ENCODE peak calls at places on chromosomes 7 and 10, in nine cellular contexts. One of them, this sample, is unnamed.

GRCh38 chr7:131111081-131111576 is 216.5 kb upstream of the MKLN1 start:
- DNase-seq in ACHN: peak
- DNase-seq in occipital lobe: no peak
- DNase-seq in mucosa of descending colon: no peak
- DNase-seq in A549: peak
- DNase-seq in GF-D8: peak
- DNase-seq in NCI-H1092: peak
- DNase-seq in T-helper 1 cell: no peak
- DNase-seq in GM04504: peak
- DNase-seq in this sample: peak

GRCh38 chr10:69334258-69335062 is 56.2 kb downstream of the HK1 start:
- DNase-seq in ACHN: no peak
- DNase-seq in T-helper 1 cell: no peak
- DNase-seq in occipital lobe: no peak
- DNase-seq in A549: no peak
- DNase-seq in NCI-H1092: no peak
- DNase-seq in mucosa of descending colon: no peak
- DNase-seq in GM04504: no peak
- DNase-seq in GF-D8: no peak
- DNase-seq in this sample: no peak

GRCh38 chr7:151247016-151247580 is 1.4 kb downstream of the SMARCD3 start:
- DNase-seq in mucosa of descending colon: no peak
- DNase-seq in NCI-H1092: no peak
- DNase-seq in ACHN: no peak
- DNase-seq in GM04504: no peak
- DNase-seq in occipital lobe: no peak
- DNase-seq in A549: no peak
- DNase-seq in GF-D8: no peak
- DNase-seq in T-helper 1 cell: no peak
- DNase-seq in this sample: no peak

GRCh38 chr7:5423272-5423843 is at the start of gene TNRC18:
- DNase-seq in ACHN: no peak
- DNase-seq in T-helper 1 cell: no peak
- DNase-seq in GF-D8: no peak
- DNase-seq in NCI-H1092: no peak
- DNase-seq in occipital lobe: no peak
- DNase-seq in mucosa of descending colon: peak
- DNase-seq in GM04504: no peak
- DNase-seq in A549: no peak
- DNase-seq in this sample: peak

GRCh38 chr7:128041203-128041602 is 10.0 kb upstream of the LRRC4 start:
- DNase-seq in GM04504: no peak
- DNase-seq in NCI-H1092: no peak
- DNase-seq in mucosa of descending colon: no peak
- DNase-seq in occipital lobe: no peak
- DNase-seq in GF-D8: no peak
- DNase-seq in A549: no peak
- DNase-seq in T-helper 1 cell: no peak
- DNase-seq in ACHN: peak
- DNase-seq in this sample: no peak

GRCh38 chr10:132939957-132940790 is 2.2 kb downstream of the CFAP46 start:
- DNase-seq in occipital lobe: peak
- DNase-seq in A549: peak
- DNase-seq in GM04504: no peak
- DNase-seq in T-helper 1 cell: no peak
- DNase-seq in ACHN: no peak
- DNase-seq in GF-D8: no peak
- DNase-seq in NCI-H1092: no peak
- DNase-seq in mucosa of descending colon: peak
- DNase-seq in this sample: peak

GRCh38 chr7:45692031-45692430 is 117.9 kb downstream of the ADCY1 start:
- DNase-seq in occipital lobe: no peak
- DNase-seq in ACHN: no peak
- DNase-seq in NCI-H1092: no peak
- DNase-seq in mucosa of descending colon: peak
- DNase-seq in GM04504: no peak
- DNase-seq in GF-D8: no peak
- DNase-seq in A549: no peak
- DNase-seq in T-helper 1 cell: no peak
- DNase-seq in this sample: no peak

GRCh38 chr10:58414270-58415041 is 29.2 kb downstream of the TFAM start:
- DNase-seq in GF-D8: no peak
- DNase-seq in NCI-H1092: peak
- DNase-seq in ACHN: peak
- DNase-seq in occipital lobe: no peak
- DNase-seq in mucosa of descending colon: no peak
- DNase-seq in T-helper 1 cell: no peak
- DNase-seq in GM04504: peak
- DNase-seq in A549: peak
- DNase-seq in this sample: no peak

GRCh38 chr10:71964669-71965515 is 697 bp downstream of the CHST3 start:
- DNase-seq in mucosa of descending colon: peak
- DNase-seq in ACHN: peak
- DNase-seq in GF-D8: no peak
- DNase-seq in A549: peak
- DNase-seq in T-helper 1 cell: no peak
- DNase-seq in NCI-H1092: no peak
- DNase-seq in occipital lobe: peak
- DNase-seq in GM04504: peak
- DNase-seq in this sample: peak

GRCh38 chr7:102320181-102320580 is 33.5 kb downstream of the SH2B2 start:
- DNase-seq in T-helper 1 cell: no peak
- DNase-seq in ACHN: no peak
- DNase-seq in NCI-H1092: no peak
- DNase-seq in occipital lobe: no peak
- DNase-seq in GF-D8: no peak
- DNase-seq in GM04504: no peak
- DNase-seq in mucosa of descending colon: no peak
- DNase-seq in A549: no peak
- DNase-seq in this sample: no peak

GRCh38 chr10:105464961-105465360 is 823.9 kb downstream of the SORCS3 start:
- DNase-seq in T-helper 1 cell: no peak
- DNase-seq in GF-D8: no peak
- DNase-seq in occipital lobe: no peak
- DNase-seq in ACHN: no peak
- DNase-seq in mucosa of descending colon: no peak
- DNase-seq in GM04504: no peak
- DNase-seq in NCI-H1092: no peak
- DNase-seq in A549: no peak
- DNase-seq in this sample: no peak

GRCh38 chr10:93542358-93542791 is 24.1 kb upstream of the FFAR4 start:
- DNase-seq in A549: peak
- DNase-seq in GM04504: no peak
- DNase-seq in GF-D8: no peak
- DNase-seq in NCI-H1092: peak
- DNase-seq in occipital lobe: no peak
- DNase-seq in T-helper 1 cell: no peak
- DNase-seq in ACHN: no peak
- DNase-seq in mucosa of descending colon: peak
- DNase-seq in this sample: peak

GRCh38 chr7:29270979-29271658 is 76.5 kb downstream of the CHN2 start:
- DNase-seq in T-helper 1 cell: no peak
- DNase-seq in occipital lobe: no peak
- DNase-seq in NCI-H1092: no peak
- DNase-seq in GF-D8: no peak
- DNase-seq in mucosa of descending colon: no peak
- DNase-seq in GM04504: no peak
- DNase-seq in A549: no peak
- DNase-seq in ACHN: no peak
- DNase-seq in this sample: no peak

GRCh38 chr7:140541513-140542192 is 62.3 kb upstream of the MKRN1 start:
- DNase-seq in GF-D8: no peak
- DNase-seq in NCI-H1092: peak
- DNase-seq in ACHN: peak
- DNase-seq in T-helper 1 cell: no peak
- DNase-seq in GM04504: peak
- DNase-seq in occipital lobe: no peak
- DNase-seq in mucosa of descending colon: peak
- DNase-seq in A549: peak
- DNase-seq in this sample: peak

GRCh38 chr10:32256613-32257437 is 90.1 kb downstream of the EPC1 start:
- DNase-seq in T-helper 1 cell: peak
- DNase-seq in ACHN: peak
- DNase-seq in NCI-H1092: no peak
- DNase-seq in A549: peak
- DNase-seq in occipital lobe: no peak
- DNase-seq in GF-D8: no peak
- DNase-seq in GM04504: peak
- DNase-seq in mucosa of descending colon: peak
- DNase-seq in this sample: peak

GRCh38 chr7:107446988-107447387 is 22.9 kb upstream of the GPR22 start:
- DNase-seq in T-helper 1 cell: no peak
- DNase-seq in occipital lobe: no peak
- DNase-seq in mucosa of descending colon: no peak
- DNase-seq in A549: no peak
- DNase-seq in NCI-H1092: no peak
- DNase-seq in GF-D8: no peak
- DNase-seq in ACHN: no peak
- DNase-seq in GM04504: no peak
- DNase-seq in this sample: no peak

GRCh38 chr10:24814568-24815313 is 91.1 kb upstream of the ARHGAP21 start:
- DNase-seq in mucosa of descending colon: no peak
- DNase-seq in GM04504: no peak
- DNase-seq in A549: peak
- DNase-seq in T-helper 1 cell: no peak
- DNase-seq in NCI-H1092: no peak
- DNase-seq in ACHN: no peak
- DNase-seq in occipital lobe: no peak
- DNase-seq in GF-D8: no peak
- DNase-seq in this sample: no peak

GRCh38 chr10:103598654-103599115 is 105.2 kb downstream of the NEURL1 start:
- DNase-seq in T-helper 1 cell: no peak
- DNase-seq in GF-D8: no peak
- DNase-seq in A549: peak
- DNase-seq in mucosa of descending colon: peak
- DNase-seq in ACHN: peak
- DNase-seq in occipital lobe: peak
- DNase-seq in NCI-H1092: no peak
- DNase-seq in GM04504: peak
- DNase-seq in this sample: peak

This sample was measured in transverse colon.